ENCODE peak calls at places on chromosome 12, in nine cellular contexts. U is neural progenitor cell, G is progenitor cell of endocrine pancreas, M is neural crest cell, Q is Panc1, W is prostate gland, K is stomach, C is GM23338, Z is cardiac muscle cell. D is an unnamed sample.

GRCh38 chr12:570949-571794 is 92.1 kb downstream of the NINJ2 start:
- DNase-seq in U (peak), G (no peak), M (no peak), Q (peak), W (peak), K (peak), C (peak), Z (no peak), D (no peak)

GRCh38 chr12:42422785-42423184 is 96.8 kb downstream of the PPHLN1 start:
- DNase-seq in U (no peak), G (no peak), M (no peak), Q (no peak), W (no peak), K (no peak), C (no peak), Z (no peak), D (no peak)

GRCh38 chr12:57227315-57228115 is 2.0 kb upstream of the SHMT2 start:
- DNase-seq in U (no peak), G (no peak), M (no peak), Q (no peak), W (no peak), K (no peak), C (peak), Z (no peak), D (no peak)

GRCh38 chr12:19771858-19772257 is 332.6 kb downstream of the AEBP2 start:
- DNase-seq in U (no peak), G (no peak), M (no peak), Q (no peak), W (no peak), K (no peak), C (peak), Z (no peak), D (no peak)

GRCh38 chr12:57700317-57700716 is 6.4 kb downstream of the OS9 start:
- DNase-seq in U (no peak), G (no peak), M (no peak), Q (no peak), W (no peak), K (no peak), C (no peak), Z (no peak), D (no peak)

GRCh38 chr12:45232146-45232731 is 16.3 kb downstream of the ANO6 start:
- DNase-seq in U (no peak), G (no peak), M (no peak), Q (no peak), W (no peak), K (no peak), C (no peak), Z (no peak), D (no peak)

GRCh38 chr12:131699434-131699833 is 11.5 kb upstream of the SFSWAP start:
- DNase-seq in U (no peak), G (no peak), M (no peak), Q (no peak), W (no peak), K (no peak), C (no peak), Z (no peak), D (no peak)

GRCh38 chr12:116539905-116540482 is 19.2 kb upstream of the MAP1LC3B2 start:
- DNase-seq in U (peak), G (no peak), M (no peak), Q (no peak), W (peak), K (peak), C (peak), Z (peak), D (no peak)

GRCh38 chr12:123601602-123602489 is at the start of gene DDX55:
- DNase-seq in U (peak), G (peak), M (peak), Q (no peak), W (peak), K (peak), C (peak), Z (peak), D (peak)

DNA sequence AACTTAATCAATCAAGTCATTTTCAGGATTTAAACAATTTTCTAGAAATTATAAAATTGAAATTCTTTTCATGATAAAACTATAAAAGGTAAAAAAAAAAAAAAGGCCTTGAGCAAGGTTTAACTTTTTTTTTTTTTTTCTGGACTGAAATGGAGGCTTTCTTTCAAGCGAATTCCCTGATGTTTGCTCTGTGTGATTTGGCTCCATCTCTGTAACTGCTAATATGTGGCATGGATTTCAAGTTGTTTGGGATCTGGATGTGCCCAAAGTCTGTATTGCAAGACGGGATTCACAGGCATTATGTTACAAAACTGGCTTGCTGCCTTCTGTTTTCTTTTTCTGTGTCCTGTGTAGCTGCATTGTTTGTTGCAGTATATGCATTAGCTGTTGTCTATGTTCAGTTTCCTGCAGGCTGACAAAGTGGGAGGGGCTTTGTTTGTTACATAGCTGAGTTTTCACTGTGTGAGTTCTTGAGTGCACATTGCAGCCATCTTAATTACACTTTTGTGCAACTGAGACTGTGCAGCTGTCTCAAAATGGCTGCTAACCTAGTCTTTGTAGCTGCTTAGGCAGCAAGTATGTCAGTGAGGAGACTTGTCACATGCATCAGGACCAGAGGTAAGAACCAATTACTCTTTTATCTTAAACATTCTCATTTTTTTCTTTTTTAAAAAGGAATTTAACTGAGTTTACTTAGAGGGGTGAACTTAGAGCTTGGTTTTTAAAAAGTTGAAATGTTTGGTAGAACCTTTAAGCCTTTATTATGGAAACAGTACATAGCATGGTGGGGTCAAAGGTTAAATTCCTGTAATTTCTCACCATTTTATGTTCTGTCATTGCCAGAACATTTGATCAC is 19.5 kb downstream of the ATF7IP start:
- DNase-seq in U (peak), G (peak), M (peak), Q (peak), W (peak), K (peak), C (peak), Z (peak), D (peak)
- TF ChIP-seq CTCF in U (no peak), G (no peak), M (no peak), Q (no peak), W (no peak), K (no peak), C (no peak), Z (no peak), D (no peak)

GRCh38 chr12:2680676-2681039 is 114.1 kb upstream of the FKBP4 start:
- DNase-seq in U (no peak), G (no peak), M (no peak), Q (no peak), W (no peak), K (no peak), C (no peak), Z (no peak), D (no peak)

GRCh38 chr12:2683283-2684025 is 111.3 kb upstream of the FKBP4 start:
- DNase-seq in U (no peak), G (no peak), M (no peak), Q (no peak), W (no peak), K (no peak), C (peak), Z (no peak), D (no peak)

GRCh38 chr12:2679816-2680675 is 114.7 kb upstream of the FKBP4 start:
- DNase-seq in U (no peak), G (no peak), M (no peak), Q (no peak), W (no peak), K (no peak), C (no peak), Z (no peak), D (no peak)

GRCh38 chr12:2681426-2682205 is 113.2 kb upstream of the FKBP4 start:
- DNase-seq in U (peak), G (no peak), M (no peak), Q (no peak), W (no peak), K (no peak), C (no peak), Z (no peak), D (no peak)

GRCh38 chr12:2682301-2683282 is 112.2 kb upstream of the FKBP4 start:
- DNase-seq in U (peak), G (no peak), M (peak), Q (no peak), W (no peak), K (no peak), C (peak), Z (peak), D (peak)
- TF ChIP-seq CTCF in U (peak), G (peak), M (peak), Q (peak), W (peak), K (no peak), C (peak), Z (peak), D (peak)

GRCh38 chr12:11067514-11067913 is 5.4 kb upstream of the TAS2R46 start:
- DNase-seq in U (no peak), G (no peak), M (no peak), Q (no peak), W (no peak), K (no peak), C (no peak), Z (no peak), D (no peak)
- TF ChIP-seq CTCF in U (no peak), G (no peak), M (no peak), Q (no peak), W (no peak), K (no peak), C (no peak), Z (no peak), D (no peak)

GRCh38 chr12:59431266-59431665 is 164.6 kb upstream of the SLC16A7 start:
- DNase-seq in U (no peak), G (no peak), M (no peak), Q (no peak), W (no peak), K (no peak), C (peak), Z (no peak), D (no peak)
- TF ChIP-seq CTCF in U (peak), G (no peak), M (no peak), Q (peak), W (no peak), K (no peak), C (peak), Z (peak), D (no peak)

D was measured in glutamatergic neuron.